ENCODE peak calls at places on chromosome 16, in seven cellular contexts. M, X, B, G, U, N and H are unnamed samples.

GRCh38 chr16:69179255-69180010 is 7.5 kb upstream of the SNTB2 start:
- DNase-seq in M (no peak), X (peak; percentile 65), B (no peak), G (no peak), U (peak; percentile 89), N (peak; percentile 37), H (peak; percentile 89)

GRCh38 chr16:52002021-52002420 is 544.9 kb downstream of the TOX3 start:
- DNase-seq in M (no peak), X (no peak), B (no peak), G (no peak), U (no peak), N (no peak), H (no peak)

GRCh38 chr16:50538411-50539052 is 9.7 kb upstream of the NKD1 start:
- DNase-seq in M (no peak), X (no peak), B (no peak), G (no peak), U (no peak), N (no peak), H (no peak)

GRCh38 chr16:86300746-86301480 is 209.4 kb upstream of the FOXF1 start:
- DNase-seq in M (no peak), X (no peak), B (no peak), G (peak; percentile 78), U (no peak), N (no peak), H (peak; percentile 34)

GRCh38 chr16:90077240-90077756 is at the start of gene PRDM7:
- DNase-seq in M (peak; percentile 89), X (peak; percentile 96), B (peak; percentile 98), G (no peak), U (peak; percentile 98), N (peak; percentile 97), H (peak; percentile 89)

GRCh38 chr16:79970551-79971236 is 370.2 kb upstream of the MAF start:
- DNase-seq in M (no peak), X (no peak), B (no peak), G (no peak), U (peak; percentile 19), N (peak; percentile 29), H (no peak)

GRCh38 chr16:48558269-48558915 is 51.6 kb downstream of the N4BP1 start:
- DNase-seq in M (peak; percentile 28), X (no peak), B (no peak), G (no peak), U (no peak), N (no peak), H (peak; percentile 25)

GRCh38 chr16:51035110-51035498 is 116.0 kb downstream of the SALL1 start:
- DNase-seq in M (no peak), X (no peak), B (no peak), G (no peak), U (no peak), N (no peak), H (no peak)

GRCh38 chr16:25157476-25157875 is 45.9 kb downstream of the LCMT1 start:
- DNase-seq in M (no peak), X (no peak), B (no peak), G (no peak), U (no peak), N (no peak), H (no peak)

GRCh38 chr16:73048292-73049050 is 543 bp upstream of the ZFHX3 start:
- DNase-seq in M (no peak), X (peak; percentile 83), B (peak; percentile 88), G (no peak), U (no peak), N (peak; percentile 69), H (peak; percentile 30)

GRCh38 chr16:64469906-64470702 is 651.8 kb downstream of the CDH11 start:
- DNase-seq in M (no peak), X (no peak), B (no peak), G (no peak), U (no peak), N (no peak), H (peak; percentile 8)

GRCh38 chr16:55948230-55948629 is 73.1 kb upstream of the CES5A start:
- DNase-seq in M (no peak), X (no peak), B (no peak), G (no peak), U (no peak), N (no peak), H (no peak)

GRCh38 chr16:72848759-72849664 is 198.9 kb downstream of the ZFHX3 start:
- DNase-seq in M (no peak), X (peak; percentile 88), B (peak; percentile 92), G (no peak), U (peak; percentile 84), N (peak; percentile 93), H (peak; percentile 93)

GRCh38 chr16:78137179-78137578 is 37.7 kb downstream of the WWOX start:
- DNase-seq in M (no peak), X (no peak), B (no peak), G (no peak), U (no peak), N (no peak), H (no peak)

GRCh38 chr16:54346046-54346445 is 59.5 kb upstream of the IRX3 start:
- DNase-seq in M (no peak), X (no peak), B (no peak), G (no peak), U (no peak), N (no peak), H (no peak)

GRCh38 chr16:66207139-66207863 is 159.2 kb upstream of the CDH5 start:
- DNase-seq in M (no peak), X (no peak), B (no peak), G (no peak), U (peak; percentile 25), N (no peak), H (no peak)

DNA sequence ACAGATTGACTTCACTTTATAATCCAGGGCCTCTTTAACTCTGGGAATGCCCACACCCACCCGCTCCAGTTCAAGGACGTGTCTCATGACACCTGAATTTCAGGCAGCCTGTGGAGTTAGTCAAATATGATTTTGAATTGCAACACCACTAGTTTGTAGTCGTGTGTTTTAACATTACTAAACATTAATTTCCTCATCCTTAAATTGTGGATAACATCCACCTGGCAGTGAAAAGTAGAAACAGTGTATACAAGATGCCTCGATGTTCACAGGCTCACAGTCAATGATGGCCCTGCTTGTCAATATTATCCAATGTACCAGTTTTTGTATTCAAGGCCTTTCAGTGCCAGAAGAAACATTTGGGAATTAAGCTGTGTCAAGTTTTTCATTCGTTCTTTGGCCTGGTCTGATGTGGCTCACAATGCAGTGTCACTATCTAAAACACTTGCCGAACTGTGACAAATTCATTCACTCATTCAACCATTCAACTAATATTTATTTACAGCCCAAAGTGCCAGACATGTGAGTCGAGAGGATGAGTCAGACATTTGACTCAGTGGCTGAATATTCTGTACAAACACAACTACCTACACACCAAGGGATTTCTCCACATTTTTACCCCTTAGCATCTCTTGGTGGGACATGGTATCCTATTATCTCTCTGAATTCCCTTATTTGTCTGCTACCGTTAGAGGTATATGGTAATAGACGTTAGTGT is 1.4 kb downstream of the MEIOB start:
- DNase-seq in M (no peak), X (no peak), B (peak; percentile 67), G (no peak), U (no peak), N (peak; percentile 95), H (peak; percentile 29)
- H3K27ac ChIP-seq in M (no peak overlapping the region), X (no peak overlapping the region), B (no peak overlapping the region), G (no peak overlapping the region), U (no peak overlapping the region), N (peak overlapping the region; percentile 88), H (no peak overlapping the region)

DNA sequence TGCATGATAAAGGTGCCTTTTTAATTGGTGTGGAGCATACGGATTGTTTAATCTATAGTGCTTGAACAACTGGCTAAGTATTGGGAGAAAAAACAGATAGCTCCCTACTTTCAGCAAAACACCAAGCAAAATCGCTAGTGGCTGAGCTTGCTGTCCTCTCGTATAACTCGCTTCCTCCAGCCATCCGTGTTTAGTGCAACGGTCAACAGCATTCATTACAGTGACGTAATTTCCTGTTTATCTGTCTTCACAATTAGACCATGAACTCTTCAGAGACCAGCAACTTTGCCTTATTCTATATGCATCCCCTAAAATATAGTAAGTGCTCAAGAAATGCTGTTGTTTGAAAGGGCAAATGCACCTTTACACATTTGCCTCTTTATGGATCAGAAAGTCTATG is 511.9 kb downstream of the HAPSTR1 start:
- DNase-seq in M (no peak), X (no peak), B (no peak), G (no peak), U (no peak), N (no peak), H (no peak)
- H3K4me3 ChIP-seq in M (no peak overlapping the region), X (no peak overlapping the region), B (no peak overlapping the region), G (no peak overlapping the region), U (no peak overlapping the region), N (no peak overlapping the region), H (no peak overlapping the region)

GRCh38 chr16:8863594-8864424 is 5.0 kb downstream of the CARHSP1 start:
- DNase-seq in M (no peak), X (no peak), B (no peak), G (no peak), U (no peak), N (peak; percentile 83), H (no peak)

GRCh38 chr16:8861563-8862308 is 7.1 kb downstream of the CARHSP1 start:
- DNase-seq in M (no peak), X (peak; percentile 39), B (no peak), G (no peak), U (no peak), N (no peak), H (no peak)

GRCh38 chr16:8862309-8863130 is 6.3 kb downstream of the CARHSP1 start:
- DNase-seq in M (no peak), X (no peak), B (no peak), G (no peak), U (no peak), N (no peak), H (no peak)

GRCh38 chr16:8858994-8859912 is 9.6 kb downstream of the CARHSP1 start:
- DNase-seq in M (no peak), X (peak; percentile 39), B (peak; percentile 40), G (no peak), U (no peak), N (no peak), H (no peak)

DNA sequence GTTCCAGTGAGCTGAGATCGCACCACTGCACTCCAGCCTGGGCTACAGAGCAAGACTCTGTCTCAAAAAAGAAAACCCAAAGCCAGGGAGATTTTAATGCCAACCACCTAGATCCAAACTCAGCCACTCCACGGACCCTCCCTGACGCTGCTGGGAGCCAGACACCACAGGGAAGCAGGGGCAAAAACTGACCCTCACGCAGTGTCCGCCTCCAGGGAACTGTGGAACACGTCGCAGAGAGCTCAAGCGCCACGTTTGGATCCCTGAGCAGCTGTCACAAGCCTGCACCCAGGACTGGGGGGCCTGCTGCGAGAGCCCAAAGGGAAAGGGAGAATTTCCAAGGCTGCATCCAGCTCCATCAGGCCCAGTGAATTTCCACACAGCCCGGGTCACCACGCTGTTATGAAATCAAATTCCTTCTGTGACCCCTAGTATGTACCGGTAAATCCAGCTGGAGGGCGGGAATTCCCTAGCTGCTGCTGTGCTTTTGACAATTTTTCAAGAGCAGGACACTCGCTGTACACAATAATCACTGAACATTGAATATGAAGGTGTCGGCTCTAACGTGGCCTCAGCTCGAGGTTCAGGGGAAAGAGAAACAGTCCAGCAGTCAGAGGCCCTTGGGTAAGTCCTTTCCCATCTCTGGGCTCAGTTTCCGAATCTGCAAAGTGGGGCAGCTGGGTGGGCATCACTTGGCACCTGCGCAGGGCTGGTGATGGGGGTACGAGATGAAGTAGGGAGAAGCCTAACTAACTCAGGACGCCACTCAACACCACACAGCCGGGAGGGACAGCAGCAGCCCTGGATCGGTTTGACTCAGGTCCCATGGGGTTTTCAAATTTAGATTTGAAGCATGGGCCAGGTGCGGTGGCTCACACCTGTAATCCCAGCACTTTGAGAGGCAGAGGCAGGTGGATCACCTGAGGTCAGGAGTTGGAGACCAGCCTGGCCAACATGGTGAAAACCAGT is 8.6 kb downstream of the CARHSP1 start:
- DNase-seq in M (no peak), X (peak; percentile 42), B (no peak), G (no peak), U (peak; percentile 55), N (no peak), H (peak; percentile 34)
- H3K27ac ChIP-seq in M (no peak overlapping the region), X (peak overlapping the region; percentile 48), B (peak overlapping the region; percentile 59), G (no peak overlapping the region), U (peak overlapping the region; percentile 77), N (peak overlapping the region; percentile 57), H (no peak overlapping the region)

GRCh38 chr16:7303677-7304200 is 28.9 kb upstream of the RBFOX1 start:
- DNase-seq in M (no peak), X (no peak), B (no peak), G (no peak), U (no peak), N (no peak), H (no peak)
- H3K4me3 ChIP-seq in M (no peak overlapping the region), X (no peak overlapping the region), B (no peak overlapping the region), G (peak overlapping the region; percentile 31), U (no peak overlapping the region), N (no peak overlapping the region), H (no peak overlapping the region)